ENCODE peak calls at places on chromosomes 3 and 15, in four cellular contexts. I is NCI-H524, D is lung microvascular endothelial cell, U is lower leg skin. T is an unnamed sample.

GRCh38 chr15:80173022-80173759 is 20.4 kb downstream of the FAH start:
- DNase-seq in I (peak), D (peak), U (peak), T (no peak)

GRCh38 chr15:76678766-76679165 is 226.4 kb downstream of the SCAPER start:
- DNase-seq in I (no peak), D (no peak), U (no peak), T (no peak)

GRCh38 chr3:16168211-16168610 is 6.3 kb upstream of the GALNT15 start:
- DNase-seq in I (no peak), D (no peak), U (no peak), T (no peak)

GRCh38 chr3:14305321-14305720 is 97.1 kb upstream of the SLC6A6 start:
- DNase-seq in I (no peak), D (no peak), U (no peak), T (no peak)

GRCh38 chr3:193782280-193782654 is 189.3 kb downstream of the OPA1 start:
- DNase-seq in I (no peak), D (peak), U (no peak), T (no peak)

GRCh38 chr15:80816049-80816653 is 37.0 kb downstream of the CEMIP start:
- DNase-seq in I (no peak), D (no peak), U (no peak), T (no peak)

GRCh38 chr15:91258436-91258779 is 158.4 kb downstream of the SV2B start:
- DNase-seq in I (no peak), D (no peak), U (no peak), T (no peak)

GRCh38 chr15:35603298-35603697 is 57.3 kb upstream of the DPH6 start:
- DNase-seq in I (no peak), D (peak), U (no peak), T (no peak)

GRCh38 chr15:38398134-38398533 is 55.8 kb upstream of the FAM98B start:
- DNase-seq in I (no peak), D (peak), U (no peak), T (peak)

GRCh38 chr15:39195988-39196486 is 384.8 kb upstream of the THBS1 start:
- DNase-seq in I (no peak), D (peak), U (no peak), T (no peak)

GRCh38 chr3:170780955-170781354 is 89.0 kb downstream of the RPL22L1 start:
- DNase-seq in I (no peak), D (no peak), U (no peak), T (no peak)

GRCh38 chr3:50608278-50608677 is 3.3 kb downstream of the CISH start:
- DNase-seq in I (no peak), D (no peak), U (no peak), T (no peak)

GRCh38 chr15:70618929-70619328 is 144.4 kb downstream of the UACA start:
- DNase-seq in I (no peak), D (no peak), U (no peak), T (no peak)

GRCh38 chr3:167736264-167736787 is 805 bp downstream of the SERPINI1 start:
- DNase-seq in I (peak), D (no peak), U (no peak), T (no peak)

GRCh38 chr3:159711560-159712333 is 276.9 kb upstream of the IL12A start:
- DNase-seq in I (peak), D (peak), U (no peak), T (peak)

GRCh38 chr3:32743934-32744333 is 58.9 kb downstream of the CNOT10 start:
- DNase-seq in I (no peak), D (no peak), U (no peak), T (no peak)

GRCh38 chr15:58771621-58772235 is 626 bp downstream of the MINDY2 start:
- DNase-seq in I (peak), D (no peak), U (peak), T (no peak)

GRCh38 chr3:158102660-158103085 is 3.5 kb downstream of the SHOX2 start:
- DNase-seq in I (no peak), D (no peak), U (no peak), T (no peak)

GRCh38 chr15:91040851-91041250 is 18.5 kb upstream of the VPS33B start:
- DNase-seq in I (peak), D (no peak), U (peak), T (no peak)

GRCh38 chr3:41602121-41602520 is 359.8 kb downstream of the ULK4 start:
- DNase-seq in I (no peak), D (no peak), U (no peak), T (no peak)

GRCh38 chr15:93063796-93064690 is 25.0 kb downstream of the RGMA start:
- DNase-seq in I (no peak), D (no peak), U (no peak), T (no peak)

GRCh38 chr3:148221303-148221702 is 476.4 kb upstream of the AGTR1 start:
- DNase-seq in I (no peak), D (no peak), U (no peak), T (no peak)

GRCh38 chr15:40244961-40245523 is 6.2 kb downstream of the PAK6 start:
- DNase-seq in I (no peak), D (no peak), U (peak), T (no peak)

GRCh38 chr3:171776839-171777607 is 33.3 kb downstream of the PLD1 start:
- DNase-seq in I (no peak), D (peak), U (no peak), T (no peak)

GRCh38 chr3:14317057-14317553 is 85.3 kb upstream of the SLC6A6 start:
- DNase-seq in I (no peak), D (no peak), U (no peak), T (no peak)

GRCh38 chr3:13028010-13028821 is 45.0 kb downstream of the IQSEC1 start:
- DNase-seq in I (peak), D (no peak), U (no peak), T (no peak)

GRCh38 chr3:98778383-98778782 is 15.2 kb downstream of the ST3GAL6 start:
- DNase-seq in I (no peak), D (peak), U (no peak), T (no peak)

GRCh38 chr15:31433101-31433500 is 106.5 kb downstream of the KLF13 start:
- DNase-seq in I (no peak), D (no peak), U (no peak), T (no peak)

GRCh38 chr3:184242297-184242685 is 6.5 kb downstream of the ALG3 start:
- DNase-seq in I (no peak), D (no peak), U (no peak), T (no peak)

GRCh38 chr15:85397151-85397550 is 16.7 kb downstream of the AKAP13 start:
- DNase-seq in I (no peak), D (no peak), U (no peak), T (no peak)